ENCODE peak calls at places on chromosomes 12 and 14, in four cellular contexts. U, Q, Z and X are unnamed samples.

GRCh38 chr12:111211910-111212757 is 156.8 kb downstream of the PHETA1 start:
- DNase-seq in U (no peak), Q (peak), Z (no peak), X (no peak)

GRCh38 chr12:12922191-12922616 is 29.8 kb downstream of the GPRC5D start:
- DNase-seq in U (peak), Q (peak), Z (no peak), X (no peak)

GRCh38 chr12:57726884-57727757 is 11.4 kb downstream of the AGAP2 start:
- DNase-seq in U (no peak), Q (peak), Z (no peak), X (no peak)

GRCh38 chr14:73008501-73008900 is 18.4 kb downstream of the ZFYVE1 start:
- DNase-seq in U (peak), Q (peak), Z (no peak), X (no peak)

GRCh38 chr12:107144990-107145389 is 51.6 kb upstream of the CRY1 start:
- DNase-seq in U (no peak), Q (no peak), Z (no peak), X (no peak)

GRCh38 chr14:30108975-30109700 is 181.5 kb upstream of the PRKD1 start:
- DNase-seq in U (no peak), Q (peak), Z (no peak), X (no peak)

GRCh38 chr14:90402009-90402408 is 5.2 kb downstream of the CALM1 start:
- DNase-seq in U (no peak), Q (no peak), Z (no peak), X (no peak)

GRCh38 chr14:64632056-64632455 is 72.2 kb upstream of the PLEKHG3 start:
- DNase-seq in U (no peak), Q (peak), Z (no peak), X (no peak)

GRCh38 chr12:25200703-25201102 is 5.7 kb downstream of the ETFRF1 start:
- DNase-seq in U (no peak), Q (peak), Z (no peak), X (no peak)

GRCh38 chr12:6540181-6540877 is 6.0 kb downstream of the GAPDH start:
- DNase-seq in U (peak), Q (peak), Z (no peak), X (peak)

GRCh38 chr12:20268121-20268732 is 100.1 kb upstream of the PDE3A start:
- DNase-seq in U (no peak), Q (peak), Z (no peak), X (no peak)